ENCODE peak calls at places on chromosomes 16 and 17, in four cellular contexts. Y is transverse colon, O is iPS-NIHi11, K is breast epithelium. E is an unnamed sample.

GRCh38 chr17:20981046-20981920 is 61.5 kb downstream of the USP22 start:
- DNase-seq in Y (no peak), O (no peak), K (no peak), E (no peak)

GRCh38 chr16:972316-973002 is 1.7 kb upstream of the LMF1 start:
- DNase-seq in Y (no peak), O (no peak), K (peak; percentile 81), E (no peak)

GRCh38 chr16:76683051-76683450 is 405.9 kb downstream of the CNTNAP4 start:
- DNase-seq in Y (no peak), O (peak; percentile 26), K (no peak), E (no peak)

GRCh38 chr16:74296465-74297295 is at the start of gene PSMD7:
- DNase-seq in Y (peak; percentile 93), O (peak; percentile 93), K (peak; percentile 86), E (peak; percentile 92)

GRCh38 chr17:68718465-68718864 is 117.3 kb upstream of the FAM20A start:
- DNase-seq in Y (no peak), O (no peak), K (no peak), E (no peak)

GRCh38 chr17:74960739-74961342 is 11.7 kb downstream of the HID1 start:
- DNase-seq in Y (peak; percentile 57), O (peak; percentile 75), K (no peak), E (no peak)

GRCh38 chr16:17105239-17105721 is 365.5 kb downstream of the XYLT1 start:
- DNase-seq in Y (no peak), O (no peak), K (no peak), E (no peak)

GRCh38 chr17:28282596-28282995 is 36.4 kb upstream of the TMEM97 start:
- DNase-seq in Y (no peak), O (no peak), K (peak; percentile 62), E (no peak)

GRCh38 chr17:1203111-1203966 is 23.6 kb upstream of the ABR start:
- DNase-seq in Y (peak; percentile 61), O (peak; percentile 98), K (peak; percentile 48), E (peak; percentile 100)

GRCh38 chr17:82937411-82938371 is 97.9 kb upstream of the ZNF750 start:
- DNase-seq in Y (peak; percentile 6), O (no peak), K (no peak), E (no peak)

GRCh38 chr17:5510776-5511175 is 24.4 kb downstream of the MIS12 start:
- DNase-seq in Y (no peak), O (no peak), K (no peak), E (no peak)

GRCh38 chr17:65064452-65065019 is 8.0 kb upstream of the GNA13 start:
- DNase-seq in Y (no peak), O (no peak), K (peak; percentile 67), E (no peak)

GRCh38 chr16:6096931-6097665 is 999.5 kb upstream of the EEF2KMT start:
- DNase-seq in Y (no peak), O (no peak), K (no peak), E (no peak)

GRCh38 chr17:21275047-21275578 is 9.4 kb upstream of the MAP2K3 start:
- DNase-seq in Y (no peak), O (peak; percentile 42), K (no peak), E (peak; percentile 62)

GRCh38 chr17:80599546-80600305 is 55.1 kb downstream of the RPTOR start:
- DNase-seq in Y (peak; percentile 75), O (no peak), K (no peak), E (no peak)

E was measured in SK-N-SH.